ENCODE peak calls at places on chromosomes 6 and 20, in eight cellular contexts. L, P, U, O, B, X, F and J are unnamed samples.

GRCh38 chr6:118559659-118560058 is 11.6 kb downstream of the PLN start:
- DNase-seq in L (no peak), P (no peak), U (peak; percentile 22), O (no peak), B (no peak), X (no peak), F (no peak), J (no peak)

GRCh38 chr20:4327956-4328355 is 312.6 kb upstream of the RNF24 start:
- DNase-seq in L (no peak), P (no peak), U (no peak), O (no peak), B (no peak), X (no peak), F (no peak), J (no peak)

GRCh38 chr6:163180874-163181541 is 233.5 kb upstream of the QKI start:
- DNase-seq in L (peak; percentile 71), P (peak; percentile 32), U (no peak), O (peak; percentile 29), B (peak; percentile 41), X (peak; percentile 87), F (peak; percentile 87), J (peak; percentile 93)

GRCh38 chr6:158419339-158419909 is 107.2 kb downstream of the TULP4 start:
- DNase-seq in L (no peak), P (no peak), U (no peak), O (no peak), B (no peak), X (no peak), F (no peak), J (no peak)

GRCh38 chr6:130111031-130111430 is 92.7 kb downstream of the L3MBTL3 start:
- DNase-seq in L (no peak), P (no peak), U (peak; percentile 4), O (no peak), B (no peak), X (no peak), F (no peak), J (no peak)

GRCh38 chr20:4113546-4113945 is 98.2 kb upstream of the RNF24 start:
- DNase-seq in L (no peak), P (no peak), U (no peak), O (no peak), B (no peak), X (no peak), F (no peak), J (no peak)

GRCh38 chr6:143901885-143902708 is 37.8 kb downstream of the ZC2HC1B start:
- DNase-seq in L (peak; percentile 67), P (no peak), U (peak; percentile 49), O (peak; percentile 16), B (no peak), X (peak; percentile 26), F (peak; percentile 57), J (peak; percentile 65)

GRCh38 chr20:35561268-35561667 is 19.4 kb downstream of the ERGIC3 start:
- DNase-seq in L (peak; percentile 30), P (no peak), U (peak; percentile 59), O (peak; percentile 39), B (no peak), X (peak; percentile 34), F (no peak), J (peak; percentile 40)

GRCh38 chr20:25128649-25129048 is 46.7 kb upstream of the VSX1 start:
- DNase-seq in L (no peak), P (no peak), U (no peak), O (no peak), B (no peak), X (no peak), F (no peak), J (no peak)

GRCh38 chr20:17541996-17542395 is 10.8 kb upstream of the BFSP1 start:
- DNase-seq in L (no peak), P (no peak), U (peak; percentile 87), O (no peak), B (no peak), X (no peak), F (no peak), J (no peak)

GRCh38 chr6:90100059-90100665 is 196.5 kb downstream of the BACH2 start:
- DNase-seq in L (no peak), P (no peak), U (no peak), O (no peak), B (no peak), X (no peak), F (no peak), J (no peak)

GRCh38 chr20:33945391-33946079 is 48.2 kb upstream of the RALY start:
- DNase-seq in L (no peak), P (no peak), U (peak; percentile 93), O (no peak), B (no peak), X (no peak), F (no peak), J (no peak)

GRCh38 chr6:7907159-7907558 is 3.4 kb downstream of the TXNDC5 start:
- DNase-seq in L (no peak), P (no peak), U (no peak), O (no peak), B (no peak), X (no peak), F (no peak), J (no peak)
- TF ChIP-seq POLR2A in L (peak; percentile 30), P (no peak), U (no peak), O (no peak), B (no peak), X (no peak), F (no peak), J (no peak)

DNA sequence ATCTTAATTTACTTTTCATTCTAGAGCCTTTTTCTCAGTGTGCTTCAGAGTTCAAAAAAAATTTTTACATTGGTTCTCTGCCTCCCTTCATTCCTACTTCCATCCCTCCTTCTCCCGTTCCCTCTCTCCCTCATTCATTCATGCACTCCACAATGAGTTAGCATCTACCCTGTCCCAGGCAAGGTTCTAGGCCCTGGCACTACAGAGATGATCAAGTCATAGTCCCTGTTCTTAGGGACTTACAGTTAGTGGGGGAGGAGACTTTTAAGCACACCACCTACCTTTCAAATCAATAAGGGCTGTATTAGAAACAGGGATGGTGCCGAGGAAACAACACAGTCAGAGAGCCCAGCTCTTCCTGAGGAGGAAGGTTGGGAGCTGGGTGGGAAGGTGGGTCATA is 40.3 kb downstream of the MAP3K5 start:
- DNase-seq in L (no peak), P (no peak), U (no peak), O (no peak), B (no peak), X (no peak), F (no peak), J (no peak)
- TF ChIP-seq POLR2A in L (no peak), P (no peak), U (no peak), O (no peak), B (no peak), X (no peak), F (no peak), J (no peak)

GRCh38 chr20:49187330-49188100 is 619 bp downstream of the STAU1 start:
- DNase-seq in L (peak; percentile 49), P (no peak), U (no peak), O (peak; percentile 23), B (no peak), X (peak; percentile 35), F (no peak), J (peak; percentile 28)
- TF ChIP-seq POLR2A in L (no peak), P (no peak), U (no peak), O (no peak), B (no peak), X (no peak), F (no peak), J (no peak)

GRCh38 chr20:19885981-19886665 is 128.1 kb downstream of the RIN2 start:
- DNase-seq in L (peak; percentile 84), P (peak; percentile 54), U (peak; percentile 61), O (peak; percentile 72), B (no peak), X (peak; percentile 83), F (peak; percentile 70), J (no peak)
- TF ChIP-seq POLR2A in L (peak; percentile 79), P (no peak), U (no peak), O (peak; percentile 47), B (no peak), X (peak; percentile 29), F (no peak), J (no peak)

GRCh38 chr20:62406635-62407176 is 379 bp downstream of the CABLES2 start:
- DNase-seq in L (no peak), P (no peak), U (no peak), O (no peak), B (no peak), X (no peak), F (no peak), J (no peak)

GRCh38 chr20:62408640-62409039 is 1.6 kb upstream of the CABLES2 start:
- DNase-seq in L (no peak), P (no peak), U (no peak), O (no peak), B (no peak), X (no peak), F (no peak), J (no peak)

GRCh38 chr20:62405981-62406513 is 1.0 kb downstream of the CABLES2 start:
- DNase-seq in L (no peak), P (no peak), U (no peak), O (no peak), B (no peak), X (no peak), F (no peak), J (no peak)

GRCh38 chr20:62408055-62408454 is 970 bp upstream of the CABLES2 start:
- DNase-seq in L (no peak), P (no peak), U (no peak), O (no peak), B (no peak), X (no peak), F (no peak), J (no peak)

GRCh38 chr20:62407221-62407992 is at the start of gene CABLES2:
- DNase-seq in L (peak; percentile 89), P (peak; percentile 91), U (peak; percentile 92), O (peak; percentile 94), B (peak; percentile 83), X (peak; percentile 94), F (peak; percentile 97), J (peak; percentile 96)
- TF ChIP-seq POLR2A in L (no peak), P (no peak), U (no peak), O (peak; percentile 36), B (no peak), X (peak; percentile 27), F (no peak), J (no peak)

DNA sequence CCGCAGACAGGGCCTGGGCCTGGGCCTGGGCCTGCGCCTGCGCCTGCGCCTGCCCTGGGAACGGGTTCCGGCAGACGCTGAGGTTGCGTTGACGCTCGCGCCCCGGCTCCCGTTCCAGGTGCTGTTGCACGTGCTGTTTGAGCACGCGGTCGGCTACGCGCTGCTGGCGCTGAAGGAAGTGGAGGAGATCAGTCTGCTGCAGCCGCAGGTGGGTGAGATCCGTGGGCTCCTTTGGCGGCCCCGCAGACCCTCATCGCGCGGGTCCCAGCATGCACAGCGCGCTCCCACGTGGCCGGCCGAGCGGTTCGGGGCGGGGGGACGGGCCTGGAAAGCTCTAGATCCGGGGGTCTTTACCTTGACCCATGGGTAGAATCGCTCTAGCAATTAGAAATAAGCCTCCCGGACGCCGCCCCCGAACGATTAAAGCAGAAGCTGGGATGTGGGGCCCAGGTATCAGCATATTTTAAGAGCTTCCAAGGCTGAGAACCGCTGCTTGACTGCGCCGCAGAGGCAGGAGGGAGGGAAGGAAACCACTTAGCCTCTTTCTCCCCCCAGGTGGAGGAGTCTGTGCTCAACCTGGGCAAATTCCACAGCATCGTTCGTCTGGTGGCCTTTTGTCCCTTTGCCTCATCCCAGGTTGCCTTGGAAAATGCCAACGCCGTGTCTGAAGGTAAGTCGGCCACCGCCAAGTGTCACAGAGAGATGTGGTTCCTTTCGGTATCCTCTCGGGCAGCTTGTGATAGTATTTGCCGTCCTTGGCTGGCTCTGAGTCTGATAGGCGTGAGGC is 485 bp downstream of the NOP56 start:
- DNase-seq in L (no peak), P (no peak), U (no peak), O (peak; percentile 12), B (no peak), X (peak; percentile 42), F (no peak), J (peak; percentile 60)
- TF ChIP-seq POLR2A in L (no peak), P (no peak), U (no peak), O (no peak), B (no peak), X (no peak), F (no peak), J (no peak)

GRCh38 chr6:30743099-30744053 is 889 bp upstream of the FLOT1 start:
- DNase-seq in L (peak; percentile 36), P (peak; percentile 44), U (peak; percentile 33), O (peak; percentile 47), B (no peak), X (peak; percentile 51), F (peak; percentile 45), J (peak; percentile 42)
- TF ChIP-seq POLR2A in L (no peak), P (no peak), U (no peak), O (no peak), B (peak; percentile 96), X (no peak), F (no peak), J (no peak)